ENCODE peak calls at places on chromosomes 13 and 19, in eight cellular contexts. One of them, this sample, is unnamed.

GRCh38 chr19:53158119-53158656 is 665 bp downstream of the ZNF347 start:
- DNase-seq in psoas muscle: peak
- DNase-seq in heart left ventricle: peak
- DNase-seq in GM12865: peak
- DNase-seq in mammary epithelial cell: peak
- DNase-seq in esophagus squamous epithelium: no peak
- DNase-seq in BE2C: peak
- DNase-seq in A549: no peak
- DNase-seq in this sample: peak

GRCh38 chr19:42206871-42207755 is 10.4 kb downstream of the DEDD2 start:
- DNase-seq in psoas muscle: no peak
- DNase-seq in heart left ventricle: no peak
- DNase-seq in GM12865: no peak
- DNase-seq in mammary epithelial cell: peak
- DNase-seq in esophagus squamous epithelium: no peak
- DNase-seq in BE2C: no peak
- DNase-seq in A549: no peak
- DNase-seq in this sample: no peak

GRCh38 chr13:105202384-105202783 is 1333.1 kb downstream of the EFNB2 start:
- DNase-seq in psoas muscle: no peak
- DNase-seq in heart left ventricle: no peak
- DNase-seq in GM12865: peak
- DNase-seq in mammary epithelial cell: no peak
- DNase-seq in esophagus squamous epithelium: no peak
- DNase-seq in BE2C: peak
- DNase-seq in A549: peak
- DNase-seq in this sample: no peak

GRCh38 chr19:28291874-28292273 is 921.1 kb downstream of the UQCRFS1 start:
- DNase-seq in psoas muscle: no peak
- DNase-seq in heart left ventricle: no peak
- DNase-seq in GM12865: no peak
- DNase-seq in mammary epithelial cell: no peak
- DNase-seq in esophagus squamous epithelium: no peak
- DNase-seq in BE2C: no peak
- DNase-seq in A549: no peak
- DNase-seq in this sample: no peak

GRCh38 chr13:106109391-106109791 is 426.1 kb downstream of the EFNB2 start:
- DNase-seq in psoas muscle: no peak
- DNase-seq in heart left ventricle: no peak
- DNase-seq in GM12865: no peak
- DNase-seq in mammary epithelial cell: no peak
- DNase-seq in esophagus squamous epithelium: no peak
- DNase-seq in BE2C: no peak
- DNase-seq in A549: no peak
- DNase-seq in this sample: no peak

GRCh38 chr19:51468545-51468920 is 9.8 kb upstream of the CEACAM18 start:
- DNase-seq in psoas muscle: no peak
- DNase-seq in heart left ventricle: no peak
- DNase-seq in GM12865: no peak
- DNase-seq in mammary epithelial cell: no peak
- DNase-seq in esophagus squamous epithelium: no peak
- DNase-seq in BE2C: no peak
- DNase-seq in A549: no peak
- DNase-seq in this sample: no peak

GRCh38 chr13:48038763-48039162 is 1.2 kb downstream of the NUDT15 start:
- DNase-seq in psoas muscle: no peak
- DNase-seq in heart left ventricle: no peak
- DNase-seq in GM12865: peak
- DNase-seq in mammary epithelial cell: peak
- DNase-seq in esophagus squamous epithelium: no peak
- DNase-seq in BE2C: no peak
- DNase-seq in A549: no peak
- DNase-seq in this sample: peak

GRCh38 chr19:46404884-46405658 is 8.3 kb downstream of the CCDC8 start:
- DNase-seq in psoas muscle: peak
- DNase-seq in heart left ventricle: no peak
- DNase-seq in GM12865: no peak
- DNase-seq in mammary epithelial cell: no peak
- DNase-seq in esophagus squamous epithelium: no peak
- DNase-seq in BE2C: no peak
- DNase-seq in A549: peak
- DNase-seq in this sample: no peak

GRCh38 chr19:57552432-57552831 is 7.2 kb downstream of the ZNF550 start:
- DNase-seq in psoas muscle: no peak
- DNase-seq in heart left ventricle: no peak
- DNase-seq in GM12865: no peak
- DNase-seq in mammary epithelial cell: no peak
- DNase-seq in esophagus squamous epithelium: no peak
- DNase-seq in BE2C: no peak
- DNase-seq in A549: no peak
- DNase-seq in this sample: no peak

DNA sequence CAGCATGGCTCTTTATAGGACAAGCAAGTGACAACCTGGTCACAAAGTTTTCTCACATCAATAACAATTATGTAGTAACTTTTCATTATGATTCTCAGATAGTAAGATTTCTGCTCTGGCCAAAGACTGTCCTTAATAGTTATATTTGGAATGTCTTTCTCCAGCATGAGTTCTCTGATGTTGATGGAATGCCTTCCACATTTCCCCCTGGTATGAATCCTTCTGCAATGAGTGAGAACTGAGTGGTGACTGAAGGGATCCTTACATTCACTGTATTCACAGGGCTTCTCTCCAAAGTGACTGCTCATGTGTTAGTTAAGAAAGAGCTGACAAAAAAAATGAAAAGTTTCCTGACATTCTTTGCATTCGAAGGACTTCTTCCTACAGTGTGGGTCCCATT is 13.2 kb downstream of the ZNF550 start:
- DNase-seq in psoas muscle: no peak
- DNase-seq in heart left ventricle: no peak
- DNase-seq in GM12865: no peak
- DNase-seq in mammary epithelial cell: no peak
- DNase-seq in esophagus squamous epithelium: no peak
- DNase-seq in BE2C: no peak
- DNase-seq in A549: no peak
- DNase-seq in this sample: no peak
- H3K4me3 ChIP-seq in psoas muscle: no peak
- H3K4me3 ChIP-seq in heart left ventricle: no peak
- H3K4me3 ChIP-seq in GM12865: no peak
- H3K4me3 ChIP-seq in mammary epithelial cell: no peak
- H3K4me3 ChIP-seq in esophagus squamous epithelium: peak
- H3K4me3 ChIP-seq in BE2C: no peak
- H3K4me3 ChIP-seq in A549: no peak
- H3K4me3 ChIP-seq in this sample: no peak

GRCh38 chr19:11722414-11722813 is 16.3 kb downstream of the ZNF823 start:
- DNase-seq in psoas muscle: no peak
- DNase-seq in heart left ventricle: no peak
- DNase-seq in GM12865: no peak
- DNase-seq in mammary epithelial cell: no peak
- DNase-seq in esophagus squamous epithelium: no peak
- DNase-seq in BE2C: no peak
- DNase-seq in A549: peak
- DNase-seq in this sample: no peak

DNA sequence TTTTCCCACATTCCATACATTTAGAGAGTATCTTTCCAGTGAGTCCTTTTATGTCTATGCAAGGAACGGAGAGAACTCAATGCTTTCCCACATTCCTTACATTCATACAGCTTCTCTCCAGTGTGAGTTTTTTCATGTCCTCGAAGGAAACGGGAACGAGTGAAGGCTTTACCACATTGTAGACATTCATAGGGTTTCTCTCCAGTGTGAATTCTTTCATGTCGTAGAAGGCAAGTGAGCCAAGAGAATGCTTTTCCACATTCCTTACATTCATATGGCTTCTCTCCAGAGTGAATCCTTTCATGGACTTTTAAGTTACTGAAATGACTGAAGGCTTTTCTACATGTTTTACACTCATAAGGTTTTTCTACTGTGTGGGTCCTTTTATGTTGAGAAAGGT is 17.1 kb downstream of the ZNF823 start:
- DNase-seq in psoas muscle: no peak
- DNase-seq in heart left ventricle: no peak
- DNase-seq in GM12865: no peak
- DNase-seq in mammary epithelial cell: no peak
- DNase-seq in esophagus squamous epithelium: no peak
- DNase-seq in BE2C: no peak
- DNase-seq in A549: no peak
- DNase-seq in this sample: no peak
- H3K4me3 ChIP-seq in psoas muscle: no peak
- H3K4me3 ChIP-seq in heart left ventricle: no peak
- H3K4me3 ChIP-seq in GM12865: no peak
- H3K4me3 ChIP-seq in mammary epithelial cell: no peak
- H3K4me3 ChIP-seq in esophagus squamous epithelium: no peak
- H3K4me3 ChIP-seq in BE2C: no peak
- H3K4me3 ChIP-seq in A549: no peak
- H3K4me3 ChIP-seq in this sample: no peak

DNA sequence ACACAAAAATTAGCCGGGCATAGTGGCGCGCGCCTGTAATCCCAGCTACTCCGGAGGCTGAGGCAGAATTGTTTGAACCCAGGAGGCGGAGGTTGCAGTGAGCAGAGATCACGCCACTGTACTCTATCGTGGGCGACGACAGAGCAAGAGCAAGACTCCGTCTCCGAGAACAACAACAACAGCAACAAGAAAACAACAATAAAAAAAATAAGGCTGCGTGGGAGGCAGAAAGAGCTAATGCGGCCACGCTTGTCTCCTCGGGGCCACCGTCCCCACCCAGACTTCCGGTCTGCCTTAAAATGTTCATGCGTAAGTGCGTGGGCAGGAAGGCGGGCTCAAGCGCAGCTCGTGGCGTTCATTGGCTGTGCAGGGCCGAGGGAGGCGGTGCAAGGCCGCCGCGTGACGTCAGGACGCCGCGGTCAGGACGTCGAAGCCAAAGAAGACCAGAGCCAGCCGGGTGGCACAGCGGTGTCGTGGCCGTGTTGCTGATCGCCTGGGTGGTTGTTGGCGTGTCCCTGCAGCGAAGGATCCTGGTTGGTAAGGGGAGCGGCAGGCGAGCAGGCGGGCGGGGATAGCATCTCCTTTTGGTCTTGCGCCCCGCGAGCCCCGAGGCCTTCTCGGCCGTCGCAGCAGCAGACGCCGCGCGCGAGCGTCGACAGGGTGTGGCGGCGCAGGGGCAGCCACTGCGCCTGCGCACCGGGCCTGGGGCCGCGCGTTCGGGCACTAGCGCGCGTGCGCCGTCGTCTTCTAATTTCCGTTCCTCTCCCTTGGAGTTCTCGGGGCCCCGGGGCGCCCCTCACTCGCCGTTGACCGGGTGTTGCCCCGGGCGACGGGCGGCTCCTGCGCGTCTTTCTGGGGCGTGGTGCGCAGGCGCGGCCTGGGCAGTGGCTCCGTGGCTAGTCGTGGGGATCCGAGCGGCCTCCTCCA is at the start of gene LENG8:
- DNase-seq in psoas muscle: peak
- DNase-seq in heart left ventricle: peak
- DNase-seq in GM12865: peak
- DNase-seq in mammary epithelial cell: peak
- DNase-seq in esophagus squamous epithelium: peak
- DNase-seq in BE2C: peak
- DNase-seq in A549: peak
- DNase-seq in this sample: peak
- H3K4me3 ChIP-seq in psoas muscle: peak
- H3K4me3 ChIP-seq in heart left ventricle: peak
- H3K4me3 ChIP-seq in GM12865: peak
- H3K4me3 ChIP-seq in mammary epithelial cell: peak
- H3K4me3 ChIP-seq in esophagus squamous epithelium: peak
- H3K4me3 ChIP-seq in BE2C: peak
- H3K4me3 ChIP-seq in A549: peak
- H3K4me3 ChIP-seq in this sample: peak

GRCh38 chr19:19737559-19738332 is 4.8 kb upstream of the ZNF14 start:
- DNase-seq in psoas muscle: no peak
- DNase-seq in heart left ventricle: no peak
- DNase-seq in GM12865: no peak
- DNase-seq in mammary epithelial cell: no peak
- DNase-seq in esophagus squamous epithelium: no peak
- DNase-seq in BE2C: no peak
- DNase-seq in A549: no peak
- DNase-seq in this sample: peak

GRCh38 chr19:19738564-19738963 is 5.7 kb upstream of the ZNF14 start:
- DNase-seq in psoas muscle: no peak
- DNase-seq in heart left ventricle: no peak
- DNase-seq in GM12865: no peak
- DNase-seq in mammary epithelial cell: no peak
- DNase-seq in esophagus squamous epithelium: no peak
- DNase-seq in BE2C: no peak
- DNase-seq in A549: no peak
- DNase-seq in this sample: peak

GRCh38 chr19:19732579-19733501 is at the start of gene ZNF14:
- DNase-seq in psoas muscle: peak
- DNase-seq in heart left ventricle: peak
- DNase-seq in GM12865: peak
- DNase-seq in mammary epithelial cell: peak
- DNase-seq in esophagus squamous epithelium: peak
- DNase-seq in BE2C: peak
- DNase-seq in A549: peak
- DNase-seq in this sample: peak
- H3K4me3 ChIP-seq in psoas muscle: peak
- H3K4me3 ChIP-seq in heart left ventricle: peak
- H3K4me3 ChIP-seq in GM12865: peak
- H3K4me3 ChIP-seq in mammary epithelial cell: peak
- H3K4me3 ChIP-seq in esophagus squamous epithelium: peak
- H3K4me3 ChIP-seq in BE2C: peak
- H3K4me3 ChIP-seq in A549: peak
- H3K4me3 ChIP-seq in this sample: peak

GRCh38 chr19:43847246-43847645 is 20.1 kb downstream of the ZNF283 start:
- DNase-seq in psoas muscle: no peak
- DNase-seq in heart left ventricle: no peak
- DNase-seq in GM12865: no peak
- DNase-seq in mammary epithelial cell: no peak
- DNase-seq in esophagus squamous epithelium: no peak
- DNase-seq in BE2C: no peak
- DNase-seq in A549: peak
- DNase-seq in this sample: no peak
- H3K4me3 ChIP-seq in psoas muscle: no peak
- H3K4me3 ChIP-seq in heart left ventricle: no peak
- H3K4me3 ChIP-seq in GM12865: no peak
- H3K4me3 ChIP-seq in mammary epithelial cell: no peak
- H3K4me3 ChIP-seq in esophagus squamous epithelium: no peak
- H3K4me3 ChIP-seq in BE2C: no peak
- H3K4me3 ChIP-seq in A549: no peak
- H3K4me3 ChIP-seq in this sample: no peak